ENCODE peak calls at places on chromosomes 3 and 15, in eight cellular contexts. One of them, this sample, is unnamed. For H3K9me2, the result is how much of the 10 kb centered on the place peaks cover.

GRCh38 chr3:182490601-182491485 is 302.5 kb upstream of the ATP11B start:
- DNase-seq in GM23338: peak
- DNase-seq in SK-N-SH: peak
- DNase-seq in GM23248: peak
- DNase-seq in OCI-LY7: peak
- DNase-seq in MM.1S: peak
- DNase-seq in PC-9: peak
- DNase-seq in HCT116: peak
- DNase-seq in this sample: peak

GRCh38 chr3:12353796-12354505 is 65.1 kb downstream of the PPARG start:
- DNase-seq in GM23338: no peak
- DNase-seq in SK-N-SH: no peak
- DNase-seq in GM23248: peak
- DNase-seq in OCI-LY7: no peak
- DNase-seq in MM.1S: no peak
- DNase-seq in PC-9: no peak
- DNase-seq in HCT116: no peak
- DNase-seq in this sample: no peak

GRCh38 chr3:172856766-172857742 is 106.5 kb downstream of the ECT2 start:
- DNase-seq in GM23338: no peak
- DNase-seq in SK-N-SH: no peak
- DNase-seq in GM23248: no peak
- DNase-seq in OCI-LY7: no peak
- DNase-seq in MM.1S: no peak
- DNase-seq in PC-9: peak
- DNase-seq in HCT116: peak
- DNase-seq in this sample: no peak

GRCh38 chr3:156983559-156983958 is 157.4 kb downstream of the LEKR1 start:
- DNase-seq in GM23338: peak
- DNase-seq in SK-N-SH: no peak
- DNase-seq in GM23248: no peak
- DNase-seq in OCI-LY7: no peak
- DNase-seq in MM.1S: no peak
- DNase-seq in PC-9: no peak
- DNase-seq in HCT116: no peak
- DNase-seq in this sample: no peak

GRCh38 chr3:14490831-14491230 is 49.3 kb downstream of the GRIP2 start:
- DNase-seq in GM23338: no peak
- DNase-seq in SK-N-SH: no peak
- DNase-seq in GM23248: no peak
- DNase-seq in OCI-LY7: no peak
- DNase-seq in MM.1S: no peak
- DNase-seq in PC-9: no peak
- DNase-seq in HCT116: no peak
- DNase-seq in this sample: no peak

GRCh38 chr3:65545429-65545828 is 493.3 kb downstream of the MAGI1 start:
- DNase-seq in GM23338: no peak
- DNase-seq in SK-N-SH: no peak
- DNase-seq in GM23248: peak
- DNase-seq in OCI-LY7: no peak
- DNase-seq in MM.1S: no peak
- DNase-seq in PC-9: no peak
- DNase-seq in HCT116: no peak
- DNase-seq in this sample: no peak

GRCh38 chr15:45790325-45790943 is 155.6 kb downstream of the SQOR start:
- DNase-seq in GM23338: peak
- DNase-seq in SK-N-SH: peak
- DNase-seq in GM23248: peak
- DNase-seq in OCI-LY7: peak
- DNase-seq in MM.1S: peak
- DNase-seq in PC-9: no peak
- DNase-seq in HCT116: peak
- DNase-seq in this sample: peak

GRCh38 chr3:115322901-115323300 is 175.8 kb upstream of the ZBTB20 start:
- DNase-seq in GM23338: no peak
- DNase-seq in SK-N-SH: no peak
- DNase-seq in GM23248: no peak
- DNase-seq in OCI-LY7: no peak
- DNase-seq in MM.1S: no peak
- DNase-seq in PC-9: no peak
- DNase-seq in HCT116: no peak
- DNase-seq in this sample: no peak

GRCh38 chr3:161305095-161305991 is 66.0 kb downstream of the SPTSSB start:
- DNase-seq in GM23338: peak
- DNase-seq in SK-N-SH: peak
- DNase-seq in GM23248: peak
- DNase-seq in OCI-LY7: peak
- DNase-seq in MM.1S: peak
- DNase-seq in PC-9: no peak
- DNase-seq in HCT116: no peak
- DNase-seq in this sample: peak

GRCh38 chr3:19065027-19065426 is 83.3 kb upstream of the KCNH8 start:
- DNase-seq in GM23338: peak
- DNase-seq in SK-N-SH: peak
- DNase-seq in GM23248: no peak
- DNase-seq in OCI-LY7: peak
- DNase-seq in MM.1S: no peak
- DNase-seq in PC-9: no peak
- DNase-seq in HCT116: no peak
- DNase-seq in this sample: peak

GRCh38 chr15:76752549-76752948 is 152.6 kb downstream of the SCAPER start:
- DNase-seq in GM23338: no peak
- DNase-seq in SK-N-SH: no peak
- DNase-seq in GM23248: no peak
- DNase-seq in OCI-LY7: no peak
- DNase-seq in MM.1S: no peak
- DNase-seq in PC-9: no peak
- DNase-seq in HCT116: no peak
- DNase-seq in this sample: no peak

GRCh38 chr3:110314512-110315114 is 757.0 kb upstream of the NECTIN3 start:
- DNase-seq in GM23338: peak
- DNase-seq in SK-N-SH: peak
- DNase-seq in GM23248: peak
- DNase-seq in OCI-LY7: peak
- DNase-seq in MM.1S: peak
- DNase-seq in PC-9: peak
- DNase-seq in HCT116: peak
- DNase-seq in this sample: peak

DNA sequence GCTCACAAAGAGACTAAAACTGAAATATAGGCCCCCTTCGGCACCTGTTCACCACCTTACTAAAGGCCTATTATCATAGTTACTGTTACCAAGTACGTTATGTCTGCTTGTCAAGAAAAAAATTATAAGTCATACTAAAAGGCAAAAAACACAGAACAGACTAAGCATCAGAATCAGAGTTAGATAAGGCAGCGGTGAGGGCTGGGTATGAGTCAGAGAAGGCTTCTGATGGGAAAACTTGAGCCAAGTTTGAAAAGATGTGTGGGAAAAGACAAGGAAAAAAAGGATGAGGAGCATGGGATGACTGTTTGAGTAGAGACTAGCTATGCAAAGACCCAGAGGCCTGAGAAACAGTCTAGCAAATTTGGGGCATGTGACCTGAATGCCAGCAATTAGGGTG is 387.2 kb upstream of the SGO1 start:
- DNase-seq in GM23338: no peak
- DNase-seq in SK-N-SH: no peak
- DNase-seq in GM23248: peak
- DNase-seq in OCI-LY7: no peak
- DNase-seq in MM.1S: no peak
- DNase-seq in PC-9: no peak
- DNase-seq in HCT116: no peak
- DNase-seq in this sample: no peak
- H3K9me2 ChIP-seq in GM23338: under half
- H3K9me2 ChIP-seq in SK-N-SH: under half
- H3K9me2 ChIP-seq in GM23248: under half
- H3K9me2 ChIP-seq in OCI-LY7: under half
- H3K9me2 ChIP-seq in MM.1S: under half
- H3K9me2 ChIP-seq in PC-9: under half
- H3K9me2 ChIP-seq in HCT116: under half
- H3K9me2 ChIP-seq in this sample: under half

GRCh38 chr3:59115355-59116136 is 65.7 kb upstream of the CFAP20DC start:
- DNase-seq in GM23338: no peak
- DNase-seq in SK-N-SH: no peak
- DNase-seq in GM23248: peak
- DNase-seq in OCI-LY7: no peak
- DNase-seq in MM.1S: no peak
- DNase-seq in PC-9: no peak
- DNase-seq in HCT116: no peak
- DNase-seq in this sample: no peak
- H3K4me3 ChIP-seq in GM23338: no peak
- H3K4me3 ChIP-seq in SK-N-SH: no peak
- H3K4me3 ChIP-seq in GM23248: peak
- H3K4me3 ChIP-seq in OCI-LY7: no peak
- H3K4me3 ChIP-seq in MM.1S: peak
- H3K4me3 ChIP-seq in PC-9: no peak
- H3K4me3 ChIP-seq in HCT116: no peak
- H3K4me3 ChIP-seq in this sample: no peak

GRCh38 chr3:45503904-45504651 is 90.5 kb upstream of the LIMD1 start:
- DNase-seq in GM23338: no peak
- DNase-seq in SK-N-SH: peak
- DNase-seq in GM23248: no peak
- DNase-seq in OCI-LY7: no peak
- DNase-seq in MM.1S: no peak
- DNase-seq in PC-9: no peak
- DNase-seq in HCT116: no peak
- DNase-seq in this sample: no peak

GRCh38 chr3:45496550-45496949 is 98.0 kb upstream of the LIMD1 start:
- DNase-seq in GM23338: no peak
- DNase-seq in SK-N-SH: no peak
- DNase-seq in GM23248: no peak
- DNase-seq in OCI-LY7: no peak
- DNase-seq in MM.1S: no peak
- DNase-seq in PC-9: no peak
- DNase-seq in HCT116: no peak
- DNase-seq in this sample: no peak

GRCh38 chr3:45499529-45499928 is 95.0 kb upstream of the LIMD1 start:
- DNase-seq in GM23338: peak
- DNase-seq in SK-N-SH: peak
- DNase-seq in GM23248: peak
- DNase-seq in OCI-LY7: peak
- DNase-seq in MM.1S: peak
- DNase-seq in PC-9: peak
- DNase-seq in HCT116: peak
- DNase-seq in this sample: peak

GRCh38 chr3:45497963-45498362 is 96.6 kb upstream of the LIMD1 start:
- DNase-seq in GM23338: no peak
- DNase-seq in SK-N-SH: no peak
- DNase-seq in GM23248: no peak
- DNase-seq in OCI-LY7: no peak
- DNase-seq in MM.1S: no peak
- DNase-seq in PC-9: no peak
- DNase-seq in HCT116: no peak
- DNase-seq in this sample: no peak

DNA sequence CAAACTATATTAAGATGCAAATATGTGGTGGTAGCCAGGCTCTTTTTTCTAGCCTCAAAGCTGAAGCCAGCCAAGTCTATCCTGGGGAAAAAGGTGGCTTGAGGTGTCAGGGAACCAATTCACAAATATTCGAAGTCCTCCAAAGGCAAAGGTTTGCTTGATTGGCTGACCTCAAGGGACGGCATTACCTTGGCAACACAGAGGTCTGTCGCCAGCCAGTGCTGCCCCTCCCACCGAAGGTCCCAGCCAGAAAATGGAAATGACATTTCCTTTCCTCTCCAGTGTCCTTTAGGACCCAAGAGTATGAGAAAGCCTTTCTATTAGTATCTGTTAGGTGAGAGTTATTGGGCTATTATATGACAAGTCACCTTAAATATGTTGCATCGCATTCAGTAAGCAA is 96.0 kb upstream of the LIMD1 start:
- DNase-seq in GM23338: peak
- DNase-seq in SK-N-SH: no peak
- DNase-seq in GM23248: no peak
- DNase-seq in OCI-LY7: no peak
- DNase-seq in MM.1S: no peak
- DNase-seq in PC-9: no peak
- DNase-seq in HCT116: no peak
- DNase-seq in this sample: no peak
- H3K9me2 ChIP-seq in GM23338: under half
- H3K9me2 ChIP-seq in SK-N-SH: under half
- H3K9me2 ChIP-seq in GM23248: under half
- H3K9me2 ChIP-seq in OCI-LY7: under half
- H3K9me2 ChIP-seq in MM.1S: under half
- H3K9me2 ChIP-seq in PC-9: under half
- H3K9me2 ChIP-seq in HCT116: under half
- H3K9me2 ChIP-seq in this sample: under half

DNA sequence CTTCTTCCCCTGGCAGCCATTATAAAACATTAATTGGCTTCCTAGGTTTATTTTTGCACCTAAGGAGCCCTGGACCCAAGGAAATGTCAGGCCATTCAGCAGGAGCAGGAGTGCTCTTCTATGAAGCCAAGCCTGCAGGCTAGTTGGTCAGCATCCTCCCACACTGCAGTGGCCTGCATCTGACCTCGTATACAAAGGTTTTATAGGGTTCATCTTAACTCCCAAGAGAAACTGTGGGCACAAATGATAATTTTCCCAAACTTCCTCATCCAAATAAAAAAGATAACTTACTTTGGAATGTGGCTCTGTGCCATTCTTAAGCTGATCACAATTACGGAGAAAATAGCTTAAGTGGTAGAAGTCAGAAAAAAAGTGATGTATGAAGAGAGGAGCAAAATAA is 19.4 kb downstream of the PLSCR1 start:
- DNase-seq in GM23338: no peak
- DNase-seq in SK-N-SH: no peak
- DNase-seq in GM23248: peak
- DNase-seq in OCI-LY7: no peak
- DNase-seq in MM.1S: no peak
- DNase-seq in PC-9: no peak
- DNase-seq in HCT116: no peak
- DNase-seq in this sample: no peak
- H3K4me3 ChIP-seq in GM23338: no peak
- H3K4me3 ChIP-seq in SK-N-SH: no peak
- H3K4me3 ChIP-seq in GM23248: no peak
- H3K4me3 ChIP-seq in OCI-LY7: no peak
- H3K4me3 ChIP-seq in MM.1S: no peak
- H3K4me3 ChIP-seq in PC-9: no peak
- H3K4me3 ChIP-seq in HCT116: no peak
- H3K4me3 ChIP-seq in this sample: no peak

GRCh38 chr3:102094523-102094922 is 245.2 kb downstream of the NFKBIZ start:
- DNase-seq in GM23338: no peak
- DNase-seq in SK-N-SH: no peak
- DNase-seq in GM23248: no peak
- DNase-seq in OCI-LY7: no peak
- DNase-seq in MM.1S: no peak
- DNase-seq in PC-9: no peak
- DNase-seq in HCT116: no peak
- DNase-seq in this sample: no peak
- H3K9me2 ChIP-seq in GM23338: under half
- H3K9me2 ChIP-seq in SK-N-SH: under half
- H3K9me2 ChIP-seq in GM23248: under half
- H3K9me2 ChIP-seq in OCI-LY7: under half
- H3K9me2 ChIP-seq in MM.1S: under half
- H3K9me2 ChIP-seq in PC-9: under half
- H3K9me2 ChIP-seq in HCT116: under half
- H3K9me2 ChIP-seq in this sample: under half